ENCODE peak calls at places on chromosomes 3 and 15, in seven cellular contexts. S is CD4-positive, alpha-beta T cell; P is lower lobe of right lung; H is activated T-cell treated with anti-CD3 and anti-CD28 coated beads for 48 hours; T is NCI-H774; G is heart left ventricle; Z is activated CD8-positive, alpha-beta memory T cell treated with anti-CD3 and anti-CD28 coated beads for 48 hours. W is an unnamed sample.
A peak's percentile ranks its signal among the peaks of the same experiment; 100 is the strongest.

GRCh38 chr3:35200056-35200455 is 439.3 kb upstream of the ARPP21 start:
- DNase-seq in Z (no peak), H (no peak), P (no peak), G (no peak), S (no peak), T (no peak), W (no peak)

GRCh38 chr3:29267231-29267630 is 13.6 kb upstream of the RBMS3 start:
- DNase-seq in T (no peak), P (no peak), Z (no peak), S (no peak), H (no peak), G (no peak), W (no peak)

GRCh38 chr15:76967067-76967466 is 27.9 kb upstream of the PSTPIP1 start:
- DNase-seq in G (no peak), Z (no peak), S (no peak), P (no peak), H (no peak), T (no peak), W (no peak)

GRCh38 chr15:88257311-88257901 is 867 bp upstream of the NTRK3 start:
- DNase-seq in Z (no peak), G (no peak), T (no peak), P (no peak), S (no peak), H (peak; percentile 23), W (peak; percentile 27)

GRCh38 chr3:47661121-47661752 is 82.6 kb upstream of the CSPG5 start:
- DNase-seq in Z (no peak), H (no peak), P (no peak), T (no peak), G (no peak), S (no peak), W (no peak)

GRCh38 chr3:138938877-138939562 is 7.9 kb downstream of the FOXL2 start:
- DNase-seq in P (no peak), T (no peak), H (no peak), Z (no peak), S (no peak), G (no peak), W (no peak)

GRCh38 chr3:30221622-30222021 is 384.8 kb upstream of the TGFBR2 start:
- DNase-seq in T (no peak), Z (no peak), H (no peak), G (no peak), P (no peak), S (no peak), W (no peak)

GRCh38 chr15:65556622-65557021 is 26.4 kb downstream of the HACD3 start:
- DNase-seq in P (no peak), Z (no peak), G (no peak), S (no peak), T (no peak), H (no peak), W (no peak)

GRCh38 chr15:31974855-31975421 is 55.4 kb upstream of the CHRNA7 start:
- DNase-seq in T (peak; percentile 37), G (no peak), P (no peak), S (no peak), Z (no peak), H (peak; percentile 15), W (no peak)

GRCh38 chr15:44385344-44385942 is 42.0 kb upstream of the CTDSPL2 start:
- DNase-seq in T (no peak), Z (no peak), G (no peak), H (no peak), P (no peak), S (no peak), W (no peak)

GRCh38 chr3:138066383-138066782 is 49.0 kb downstream of the DZIP1L start:
- DNase-seq in Z (no peak), T (no peak), H (peak; percentile 41), S (no peak), P (no peak), G (no peak), W (no peak)

GRCh38 chr3:40020689-40021088 is 211.3 kb downstream of the MYRIP start:
- DNase-seq in G (no peak), S (no peak), P (no peak), Z (no peak), H (no peak), T (no peak), W (no peak)

GRCh38 chr3:151226088-151226563 is 23.1 kb upstream of the GPR171 start:
- DNase-seq in P (no peak), G (no peak), T (no peak), Z (no peak), H (no peak), S (no peak), W (no peak)

W was measured in right cardiac atrium.